ENCODE peak calls at places on chromosomes 4 and X, in five cellular contexts. A, J, W, P and C are unnamed samples. For H3K4me1, the result is how much of the 10 kb centered on the place peaks cover.

GRCh38 chr4:119271361-119272085 is 50.4 kb downstream of the FABP2 start:
- DNase-seq in A (no peak), J (no peak), W (no peak), P (no peak), C (no peak)

GRCh38 chrX:32874839-32875238 is 336.5 kb downstream of the DMD start:
- DNase-seq in A (no peak), J (no peak), W (no peak), P (no peak), C (no peak)

GRCh38 chrX:46574337-46574940 is 874 bp downstream of the CHST7 start:
- DNase-seq in A (no peak), J (peak), W (no peak), P (no peak), C (peak)

GRCh38 chrX:72131317-72132294 is at the start of gene RTL5:
- DNase-seq in A (no peak), J (peak), W (peak), P (peak), C (peak)

GRCh38 chr4:145851516-145852201 is 87.0 kb downstream of the ZNF827 start:
- DNase-seq in A (no peak), J (no peak), W (no peak), P (no peak), C (no peak)

GRCh38 chrX:63929608-63930007 is 144.6 kb upstream of the ARHGEF9 start:
- DNase-seq in A (no peak), J (no peak), W (no peak), P (no peak), C (no peak)

GRCh38 chrX:2383735-2384134 is 117.0 kb downstream of the DHRSX start:
- DNase-seq in A (no peak), J (no peak), W (no peak), P (no peak), C (no peak)

GRCh38 chr4:40055379-40055872 is 1.2 kb upstream of the N4BP2 start:
- DNase-seq in A (no peak), J (no peak), W (no peak), P (no peak), C (no peak)

GRCh38 chr4:142683997-142684396 is 162.1 kb downstream of the INPP4B start:
- DNase-seq in A (no peak), J (no peak), W (no peak), P (no peak), C (no peak)

GRCh38 chr4:101304916-101305315 is 42.4 kb downstream of the PPP3CA start:
- DNase-seq in A (no peak), J (no peak), W (no peak), P (no peak), C (no peak)

GRCh38 chr4:24837296-24837695 is 41.9 kb downstream of the SOD3 start:
- DNase-seq in A (no peak), J (no peak), W (no peak), P (no peak), C (no peak)

GRCh38 chrX:24243692-24244091 is 70.2 kb downstream of the SUPT20HL2 start:
- DNase-seq in A (no peak), J (no peak), W (no peak), P (no peak), C (no peak)

GRCh38 chrX:149504226-149504914 is 736 bp downstream of the IDS start:
- DNase-seq in A (no peak), J (no peak), W (no peak), P (peak), C (peak)

GRCh38 chr4:63620271-63620670 is 789.0 kb downstream of the TECRL start:
- DNase-seq in A (no peak), J (no peak), W (no peak), P (no peak), C (no peak)

GRCh38 chrX:55119271-55119670 is 30.5 kb downstream of the PAGE2 start:
- DNase-seq in A (no peak), J (no peak), W (no peak), P (no peak), C (no peak)

GRCh38 chr4:2067446-2068197 is 8.5 kb downstream of the NAT8L start:
- DNase-seq in A (no peak), J (peak), W (no peak), P (no peak), C (peak)

GRCh38 chrX:24231169-24231568 is 81.6 kb downstream of the ZFX start:
- DNase-seq in A (peak), J (no peak), W (peak), P (peak), C (no peak)

GRCh38 chrX:29662101-29662500 is 553.3 kb upstream of the MAGEB2 start:
- DNase-seq in A (peak), J (no peak), W (no peak), P (no peak), C (no peak)

GRCh38 chrX:19904778-19905367 is 17.5 kb upstream of the SH3KBP1 start:
- DNase-seq in A (no peak), J (no peak), W (no peak), P (peak), C (no peak)

GRCh38 chrX:51837926-51838325 is 55.5 kb upstream of the MAGED1 start:
- DNase-seq in A (no peak), J (peak), W (peak), P (no peak), C (no peak)

GRCh38 chr4:82320351-82320750 is 53.4 kb downstream of the HNRNPD start:
- DNase-seq in A (no peak), J (no peak), W (no peak), P (no peak), C (no peak)

GRCh38 chrX:107731831-107732502 is 43.6 kb downstream of the TSC22D3 start:
- DNase-seq in A (no peak), J (peak), W (peak), P (peak), C (peak)

GRCh38 chr4:54238389-54238788 is 9.3 kb downstream of the PDGFRA start:
- DNase-seq in A (no peak), J (no peak), W (no peak), P (no peak), C (no peak)

GRCh38 chr4:121706595-121707021 is 9.8 kb upstream of the ANXA5 start:
- DNase-seq in A (no peak), J (no peak), W (no peak), P (no peak), C (no peak)

GRCh38 chr4:107519057-107519456 is 201.0 kb downstream of the PAPSS1 start:
- DNase-seq in A (no peak), J (no peak), W (no peak), P (no peak), C (no peak)

DNA sequence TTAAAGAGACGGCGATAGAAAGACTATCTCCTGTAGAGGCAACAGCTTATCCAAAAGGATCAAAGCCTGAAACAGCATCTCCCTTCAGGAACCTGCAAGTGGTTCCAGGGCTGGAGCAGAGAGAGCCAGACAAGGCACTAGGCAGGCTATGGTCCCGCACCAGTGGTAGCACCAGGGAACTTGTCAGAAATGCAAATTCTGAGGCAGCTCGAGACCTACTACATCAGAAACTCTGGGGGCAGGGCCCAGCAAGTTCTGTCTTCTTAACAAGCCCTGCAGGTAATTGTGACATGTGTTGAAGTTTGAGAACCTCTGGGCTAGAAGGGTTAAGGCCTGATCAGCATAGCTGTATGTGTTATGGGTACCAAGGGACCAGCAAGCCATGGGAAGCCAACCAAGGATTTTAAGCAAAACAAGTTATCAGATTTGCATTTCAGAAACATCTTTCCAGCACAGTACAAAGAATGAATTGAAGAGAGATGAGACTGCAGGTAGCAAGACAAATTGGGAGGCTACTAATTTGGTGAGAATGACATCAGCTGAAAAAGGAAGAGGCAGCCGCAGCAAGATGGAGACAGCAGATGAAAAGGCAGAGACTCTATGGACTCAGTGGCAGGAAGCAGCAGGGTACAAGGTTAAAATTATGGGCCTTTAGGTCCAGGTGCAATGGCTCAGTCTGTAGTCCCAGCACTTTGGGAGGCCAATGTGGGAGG is 139.7 kb downstream of the TSPAN5 start:
- DNase-seq in A (no peak), J (no peak), W (no peak), P (no peak), C (no peak)
- H3K4me1 ChIP-seq in A (half or more), J (under half), W (under half), P (under half), C (under half)

DNA sequence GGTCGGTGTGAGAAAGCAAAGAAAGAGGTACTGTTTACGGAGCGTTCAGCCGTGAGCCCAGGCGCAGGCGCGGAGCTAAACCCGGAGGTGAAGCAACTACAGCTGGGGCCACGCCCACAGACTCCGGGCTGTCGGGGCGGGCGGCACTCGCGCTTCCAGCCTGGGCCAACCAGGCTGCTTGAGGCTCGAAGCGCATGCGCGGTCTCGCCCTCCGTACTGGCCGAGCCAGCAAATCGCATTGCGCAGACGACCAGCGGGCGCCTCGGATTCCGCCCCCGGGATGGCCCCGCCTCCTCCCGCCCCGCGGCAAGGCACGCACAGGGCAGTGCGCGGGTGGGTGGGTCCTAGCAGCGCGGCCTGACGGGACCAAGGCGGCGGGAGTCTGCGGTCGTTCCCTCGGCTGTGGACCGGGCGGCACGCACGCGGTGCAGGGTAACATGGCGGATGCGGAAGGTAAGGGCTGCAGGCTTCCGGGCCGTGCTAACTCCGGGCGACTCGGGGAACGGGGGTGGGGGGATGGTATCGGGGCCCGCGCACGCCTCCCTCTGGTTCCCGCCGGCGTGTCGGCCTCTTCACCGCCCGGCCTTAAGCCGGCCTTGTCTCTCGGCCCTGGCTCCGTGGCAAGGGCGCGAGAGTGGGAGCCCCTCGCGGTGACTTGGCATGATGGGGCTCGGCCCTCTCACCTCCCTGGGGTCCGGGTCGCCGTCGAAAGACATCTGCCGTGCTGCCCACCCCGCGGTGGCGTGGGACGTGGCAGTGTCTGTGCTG is at the start of gene DKC1:
- DNase-seq in A (peak), J (peak), W (peak), P (peak), C (peak)
- TF ChIP-seq CTCF in A (no peak), J (no peak), W (no peak), P (no peak), C (no peak)

GRCh38 chr4:169120624-169121023 is 110.6 kb upstream of the CBR4 start:
- DNase-seq in A (no peak), J (no peak), W (no peak), P (no peak), C (no peak)
- H3K4me3 ChIP-seq in A (no peak), J (no peak), W (no peak), P (no peak), C (no peak)

DNA sequence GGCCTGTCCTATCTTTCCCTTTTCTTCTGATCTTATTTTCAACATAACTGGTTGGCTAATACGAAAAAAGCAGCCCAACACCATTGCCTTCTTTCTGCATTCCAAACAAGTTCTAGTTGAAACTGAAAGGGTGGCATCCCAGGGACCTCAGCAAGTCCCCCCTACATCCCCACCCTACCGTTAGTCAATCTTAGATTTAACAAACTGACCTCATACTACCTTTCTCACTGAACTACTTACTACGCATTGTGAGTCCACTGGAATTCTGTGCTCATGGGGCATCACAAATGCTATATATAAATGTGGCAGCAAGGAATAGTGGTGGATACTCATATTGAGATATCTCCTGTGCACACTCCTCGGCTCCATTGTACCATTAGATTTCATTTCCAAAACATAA is 33.1 kb upstream of the FGF5 start:
- DNase-seq in A (no peak), J (no peak), W (no peak), P (no peak), C (no peak)
- H3K4me1 ChIP-seq in A (under half), J (under half), W (under half), P (under half), C (under half)

GRCh38 chr4:132228676-132229075 is 920.4 kb upstream of the PCDH10 start:
- DNase-seq in A (no peak), J (no peak), W (no peak), P (no peak), C (no peak)

GRCh38 chr4:132230025-132230424 is 919.1 kb upstream of the PCDH10 start:
- DNase-seq in A (no peak), J (no peak), W (no peak), P (no peak), C (no peak)

DNA sequence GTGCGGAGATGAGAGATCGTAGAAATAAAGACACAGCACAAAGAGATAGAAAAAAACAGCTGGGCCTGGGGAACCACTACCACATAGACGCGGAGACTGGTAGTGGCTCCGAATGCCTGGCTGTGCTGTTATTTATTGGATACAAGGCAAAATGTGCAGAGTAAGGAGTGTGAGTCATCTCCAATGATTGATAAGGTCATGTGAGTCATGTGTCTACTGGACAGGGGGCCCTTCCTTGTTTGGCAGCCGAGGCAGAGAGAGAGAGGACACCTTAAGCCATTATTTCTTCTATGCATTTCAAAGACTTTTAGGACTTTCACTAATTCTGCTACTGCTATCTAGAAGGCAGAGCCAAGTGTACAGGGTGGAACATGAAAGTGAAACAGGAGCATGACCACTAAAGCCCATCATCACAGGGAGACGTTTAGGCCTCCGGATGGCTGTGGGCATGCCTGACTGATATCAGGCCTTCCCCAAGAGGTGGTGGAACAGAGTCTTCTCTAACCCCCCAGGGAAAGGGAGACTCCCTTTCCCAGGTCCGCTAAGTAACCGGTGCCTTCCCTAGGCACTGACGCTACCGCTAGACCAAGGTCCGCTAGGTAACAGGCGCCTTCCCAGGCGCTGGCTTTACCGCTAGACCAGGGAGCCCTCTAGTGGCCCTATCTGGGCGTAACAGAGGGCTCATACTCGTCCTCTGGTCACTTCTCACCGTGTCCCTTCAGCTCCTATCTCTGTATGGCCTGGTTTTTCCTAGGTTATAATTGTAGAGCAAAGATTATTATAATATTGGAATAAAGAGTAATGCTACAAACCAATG is 921.5 kb upstream of the PCDH10 start:
- DNase-seq in A (no peak), J (no peak), W (peak), P (peak), C (no peak)
- TF ChIP-seq CTCF in A (peak), J (no peak), W (peak), P (peak), C (no peak)

GRCh38 chr4:154491341-154491679 is 289 bp downstream of the DCHS2 start:
- DNase-seq in A (no peak), J (no peak), W (no peak), P (no peak), C (no peak)
- H3K4me3 ChIP-seq in A (no peak), J (peak), W (peak), P (peak), C (peak)

GRCh38 chr4:122900314-122900713 is 22.1 kb downstream of the NUDT6 start:
- DNase-seq in A (no peak), J (no peak), W (no peak), P (no peak), C (no peak)
- H3K4me1 ChIP-seq in A (under half), J (under half), W (under half), P (under half), C (under half)

GRCh38 chrX:111847491-111847890 is 28.5 kb upstream of the TRPC5OS start:
- DNase-seq in A (no peak), J (no peak), W (no peak), P (no peak), C (no peak)
- TF ChIP-seq CTCF in A (no peak), J (no peak), W (no peak), P (no peak), C (no peak)

GRCh38 chrX:11097920-11098319 is 13.2 kb upstream of the HCCS start:
- DNase-seq in A (no peak), J (no peak), W (no peak), P (no peak), C (no peak)
- H3K4me3 ChIP-seq in A (no peak), J (no peak), W (no peak), P (no peak), C (no peak)

GRCh38 chr4:13238936-13239335 is 245.2 kb downstream of the RAB28 start:
- DNase-seq in A (no peak), J (no peak), W (no peak), P (no peak), C (no peak)
- H3K4me1 ChIP-seq in A (under half), J (under half), W (under half), P (under half), C (under half)